ENCODE peak calls at places on chromosomes 4 and X, in eight cellular contexts. Q is fibroblast of lung; M is NAMALWA; V is activated B cell treated with CpG ODN at 0.5 μM for 24 hours; H is stimulated activated CD4-positive, alpha-beta T cell treated with anti-CD3 and anti-CD28 coated beads, Interleukin-4, amount 100 ng/mL, for 24 hours; C is stomach; Z is CD4-positive, CD25-positive, alpha-beta regulatory T cell; D is T-helper 2 cell. N is an unnamed sample.

GRCh38 chr4:66073961-66074360 is 403.7 kb upstream of the EPHA5 start:
- DNase-seq in Q (no peak), M (no peak), V (no peak), H (no peak), C (no peak), Z (no peak), D (no peak), N (no peak)

GRCh38 chr4:15318621-15319348 is 109.0 kb upstream of the C1QTNF7 start:
- DNase-seq in Q (peak), M (no peak), V (no peak), H (no peak), C (no peak), Z (no peak), D (no peak), N (no peak)

GRCh38 chr4:24736066-24736465 is 59.3 kb upstream of the SOD3 start:
- DNase-seq in Q (no peak), M (peak), V (no peak), H (no peak), C (no peak), Z (no peak), D (no peak), N (no peak)

GRCh38 chr4:138055890-138056289 is 186.3 kb downstream of the SLC7A11 start:
- DNase-seq in Q (peak), M (no peak), V (no peak), H (no peak), C (no peak), Z (no peak), D (no peak), N (no peak)

GRCh38 chr4:118833192-118833820 is 2.6 kb downstream of the SEC24D start:
- DNase-seq in Q (no peak), M (no peak), V (no peak), H (no peak), C (no peak), Z (no peak), D (no peak), N (no peak)

GRCh38 chr4:137961051-137961438 is 281.1 kb downstream of the SLC7A11 start:
- DNase-seq in Q (no peak), M (no peak), V (no peak), H (no peak), C (no peak), Z (no peak), D (no peak), N (no peak)

GRCh38 chr4:169160825-169161224 is 109.9 kb downstream of the SH3RF1 start:
- DNase-seq in Q (peak), M (no peak), V (no peak), H (no peak), C (no peak), Z (no peak), D (no peak), N (no peak)

GRCh38 chr4:167713756-167714155 is 378.6 kb upstream of the ANXA10 start:
- DNase-seq in Q (peak), M (no peak), V (no peak), H (no peak), C (no peak), Z (no peak), D (no peak), N (no peak)

GRCh38 chrX:35590210-35590609 is 207.9 kb upstream of the MAGEB16 start:
- DNase-seq in Q (no peak), M (no peak), V (no peak), H (no peak), C (no peak), Z (no peak), D (no peak), N (no peak)

GRCh38 chr4:181541396-181541795 is 701.8 kb upstream of the TENM3 start:
- DNase-seq in Q (peak), M (no peak), V (no peak), H (no peak), C (no peak), Z (no peak), D (no peak), N (no peak)

GRCh38 chrX:118720058-118720707 is 7.2 kb upstream of the IL13RA1 start:
- DNase-seq in Q (no peak), M (no peak), V (no peak), H (no peak), C (no peak), Z (no peak), D (no peak), N (no peak)

GRCh38 chrX:118974088-118974907 is at the start of gene LONRF3:
- DNase-seq in Q (peak), M (no peak), V (peak), H (peak), C (peak), Z (peak), D (peak), N (no peak)

GRCh38 chr4:151169223-151169622 is 69.8 kb downstream of the RPS3A start:
- DNase-seq in Q (peak), M (no peak), V (no peak), H (no peak), C (peak), Z (no peak), D (no peak), N (no peak)

GRCh38 chr4:131441004-131441688 is 1707.9 kb upstream of the PCDH10 start:
- DNase-seq in Q (no peak), M (no peak), V (no peak), H (no peak), C (no peak), Z (no peak), D (no peak), N (no peak)

GRCh38 chrX:144379156-144379555 is 495.3 kb downstream of the UBE2NL start:
- DNase-seq in Q (no peak), M (no peak), V (no peak), H (no peak), C (no peak), Z (no peak), D (no peak), N (no peak)

GRCh38 chr4:165686756-165687155 is 186.3 kb upstream of the TLL1 start:
- DNase-seq in Q (no peak), M (no peak), V (no peak), H (no peak), C (no peak), Z (no peak), D (no peak), N (no peak)

GRCh38 chr4:83240379-83240875 is 44.2 kb downstream of the COQ2 start:
- DNase-seq in Q (no peak), M (peak), V (no peak), H (no peak), C (no peak), Z (no peak), D (no peak), N (no peak)

GRCh38 chr4:2179717-2180116 is 62.2 kb downstream of the HAUS3 start:
- DNase-seq in Q (no peak), M (no peak), V (no peak), H (no peak), C (no peak), Z (no peak), D (no peak), N (no peak)

GRCh38 chr4:4837921-4838601 is 21.4 kb upstream of the MSX1 start:
- DNase-seq in Q (peak), M (no peak), V (no peak), H (no peak), C (peak), Z (no peak), D (no peak), N (no peak)

GRCh38 chr4:22713841-22714240 is 21.1 kb downstream of the GBA3 start:
- DNase-seq in Q (no peak), M (no peak), V (no peak), H (no peak), C (no peak), Z (no peak), D (no peak), N (no peak)

GRCh38 chr4:38621004-38621684 is 42.9 kb upstream of the KLF3 start:
- DNase-seq in Q (peak), M (no peak), V (no peak), H (no peak), C (peak), Z (no peak), D (no peak), N (no peak)

GRCh38 chr4:18404642-18405041 is 383.1 kb upstream of the LCORL start:
- DNase-seq in Q (no peak), M (no peak), V (no peak), H (no peak), C (no peak), Z (no peak), D (no peak), N (peak)

GRCh38 chrX:68571292-68572256 is 72.7 kb downstream of the YIPF6 start:
- DNase-seq in Q (peak), M (no peak), V (no peak), H (peak), C (no peak), Z (no peak), D (no peak), N (no peak)

GRCh38 chr4:56360071-56360470 is 27.2 kb downstream of the AASDH start:
- DNase-seq in Q (peak), M (no peak), V (no peak), H (no peak), C (no peak), Z (no peak), D (no peak), N (no peak)

GRCh38 chr4:4228356-4228668 is 1.6 kb upstream of the OTOP1 start:
- DNase-seq in Q (no peak), M (no peak), V (no peak), H (no peak), C (no peak), Z (no peak), D (no peak), N (no peak)

GRCh38 chrX:135393046-135393445 is 28.7 kb upstream of the SMIM10L2A start:
- DNase-seq in Q (no peak), M (no peak), V (no peak), H (no peak), C (no peak), Z (no peak), D (no peak), N (no peak)

GRCh38 chr4:67106846-67107467 is 438.3 kb downstream of the CENPC start:
- DNase-seq in Q (no peak), M (no peak), V (no peak), H (no peak), C (no peak), Z (no peak), D (no peak), N (no peak)

GRCh38 chrX:20063716-20064351 is 52.9 kb downstream of the MAP7D2 start:
- DNase-seq in Q (no peak), M (peak), V (no peak), H (no peak), C (no peak), Z (no peak), D (no peak), N (peak)

GRCh38 chr4:2266181-2266580 is 4.3 kb upstream of the MXD4 start:
- DNase-seq in Q (peak), M (no peak), V (no peak), H (no peak), C (peak), Z (no peak), D (no peak), N (no peak)

GRCh38 chr4:7651461-7651921 is 216.8 kb upstream of the PSAPL1 start:
- DNase-seq in Q (peak), M (no peak), V (no peak), H (no peak), C (no peak), Z (no peak), D (no peak), N (no peak)

N was measured in Jurkat, Clone E6-1.